ENCODE peak calls at places on chromosomes 6 and 20, in five cellular contexts. T is fibroblast of the aortic adventitia, Q is AG10803, H is WTC11, D is BJ. G is an unnamed sample.

GRCh38 chr6:128515550-128516513 is 4.6 kb downstream of the PTPRK start:
- DNase-seq in T (peak), Q (peak), H (no peak), D (no peak), G (no peak)

GRCh38 chr6:8904754-8905153 is 469.4 kb upstream of the SLC35B3 start:
- DNase-seq in T (no peak), Q (no peak), H (peak), D (no peak), G (no peak)

GRCh38 chr6:75296811-75297779 is 12.5 kb upstream of the TMEM30A start:
- DNase-seq in T (peak), Q (peak), H (no peak), D (no peak), G (no peak)

GRCh38 chr6:78492351-78493010 is 374.9 kb upstream of the IRAK1BP1 start:
- DNase-seq in T (no peak), Q (peak), H (no peak), D (peak), G (no peak)

GRCh38 chr6:12012566-12013367 is 655 bp downstream of the HIVEP1 start:
- DNase-seq in T (peak), Q (peak), H (peak), D (no peak), G (peak)

GRCh38 chr6:169956580-169956979 is 205.2 kb downstream of the ERMARD start:
- DNase-seq in T (no peak), Q (no peak), H (no peak), D (no peak), G (no peak)

GRCh38 chr6:27867941-27868705 is 44.1 kb downstream of the OR2B2 start:
- DNase-seq in T (no peak), Q (peak), H (no peak), D (no peak), G (no peak)

GRCh38 chr6:87798393-87799278 is 96.6 kb upstream of the AKIRIN2 start:
- DNase-seq in T (no peak), Q (no peak), H (no peak), D (no peak), G (no peak)

GRCh38 chr6:48535569-48535968 is 424.6 kb upstream of the PTCHD4 start:
- DNase-seq in T (peak), Q (peak), H (no peak), D (no peak), G (no peak)

GRCh38 chr20:19317240-19318069 is 105.0 kb downstream of the SLC24A3 start:
- DNase-seq in T (no peak), Q (no peak), H (no peak), D (no peak), G (no peak)

GRCh38 chr6:124659427-124659826 is 302.8 kb upstream of the RNF217 start:
- DNase-seq in T (no peak), Q (no peak), H (no peak), D (no peak), G (no peak)

GRCh38 chr20:57040924-57041323 is 225.5 kb downstream of the BMP7 start:
- DNase-seq in T (no peak), Q (peak), H (no peak), D (peak), G (no peak)

GRCh38 chr20:2337142-2337541 is 41.3 kb downstream of the TGM3 start:
- DNase-seq in T (no peak), Q (no peak), H (no peak), D (no peak), G (no peak)

GRCh38 chr6:28206527-28207243 is 18.4 kb upstream of the ZSCAN9 start:
- DNase-seq in T (no peak), Q (peak), H (no peak), D (no peak), G (no peak)

GRCh38 chr20:58481541-58482021 is 33.6 kb downstream of the APCDD1L start:
- DNase-seq in T (peak), Q (peak), H (peak), D (no peak), G (peak)

GRCh38 chr6:16239798-16240123 is 1.4 kb downstream of the GMPR start:
- DNase-seq in T (no peak), Q (peak), H (peak), D (no peak), G (no peak)

GRCh38 chr6:5501837-5502236 is 240.5 kb downstream of the FARS2 start:
- DNase-seq in T (no peak), Q (no peak), H (no peak), D (no peak), G (no peak)

GRCh38 chr6:145468534-145468933 is 266.8 kb downstream of the EPM2A start:
- DNase-seq in T (no peak), Q (no peak), H (no peak), D (no peak), G (no peak)

GRCh38 chr6:118993803-118994231 is 58.9 kb upstream of the MCM9 start:
- DNase-seq in T (no peak), Q (no peak), H (no peak), D (no peak), G (no peak)

GRCh38 chr6:42693725-42694323 is 28.6 kb downstream of the PRPH2 start:
- DNase-seq in T (peak), Q (peak), H (no peak), D (no peak), G (no peak)

GRCh38 chr20:43363506-43363905 is 94.2 kb upstream of the SRSF6 start:
- DNase-seq in T (no peak), Q (no peak), H (no peak), D (no peak), G (no peak)

GRCh38 chr20:43576108-43576507 is 14.6 kb upstream of the IFT52 start:
- DNase-seq in T (no peak), Q (no peak), H (no peak), D (no peak), G (no peak)

GRCh38 chr6:25306379-25306778 is 27.2 kb downstream of the CARMIL1 start:
- DNase-seq in T (no peak), Q (no peak), H (no peak), D (no peak), G (no peak)

GRCh38 chr6:33298773-33299236 is at the start of gene RGL2:
- DNase-seq in T (peak), Q (peak), H (peak), D (no peak), G (peak)

GRCh38 chr6:137522399-137522798 is 28.2 kb upstream of the OLIG3 start:
- DNase-seq in T (no peak), Q (no peak), H (no peak), D (no peak), G (no peak)

GRCh38 chr6:33384581-33385020 is 7.0 kb upstream of the KIFC1 start:
- DNase-seq in T (peak), Q (peak), H (no peak), D (peak), G (no peak)

GRCh38 chr20:584375-585301 is 25.5 kb downstream of the TCF15 start:
- DNase-seq in T (no peak), Q (no peak), H (no peak), D (no peak), G (no peak)

GRCh38 chr6:150230877-150231428 is 88.1 kb downstream of the PPP1R14C start:
- DNase-seq in T (no peak), Q (no peak), H (no peak), D (no peak), G (no peak)

GRCh38 chr6:21522773-21523490 is 70.6 kb upstream of the SOX4 start:
- DNase-seq in T (no peak), Q (no peak), H (peak), D (no peak), G (peak)

GRCh38 chr6:87654880-87655454 is 47.1 kb downstream of the AKIRIN2 start:
- DNase-seq in T (no peak), Q (no peak), H (no peak), D (no peak), G (no peak)

GRCh38 chr6:42095776-42096541 is 45.6 kb downstream of the TAF8 start:
- DNase-seq in T (no peak), Q (no peak), H (peak), D (no peak), G (no peak)

GRCh38 chr6:56050530-56050929 is 175.1 kb upstream of the BMP5 start:
- DNase-seq in T (no peak), Q (no peak), H (no peak), D (no peak), G (no peak)

GRCh38 chr6:150314230-150315188 is 54.3 kb upstream of the IYD start:
- DNase-seq in T (no peak), Q (no peak), H (no peak), D (no peak), G (no peak)

GRCh38 chr20:46558511-46558959 is 8.1 kb upstream of the OCSTAMP start:
- DNase-seq in T (peak), Q (peak), H (no peak), D (peak), G (no peak)
- TF ChIP-seq CTCF in T (no peak), Q (no peak), H (no peak), D (no peak), G (no peak)

GRCh38 chr6:43800746-43801488 is 30.9 kb downstream of the VEGFA start:
- DNase-seq in T (no peak), Q (no peak), H (no peak), D (no peak), G (no peak)

GRCh38 chr6:43803783-43804549 is 34.0 kb downstream of the VEGFA start:
- DNase-seq in T (peak), Q (peak), H (no peak), D (no peak), G (no peak)

GRCh38 chr6:43803055-43803782 is 33.2 kb downstream of the VEGFA start:
- DNase-seq in T (peak), Q (peak), H (no peak), D (no peak), G (no peak)

GRCh38 chr6:43799671-43800623 is 29.9 kb downstream of the VEGFA start:
- DNase-seq in T (no peak), Q (no peak), H (no peak), D (no peak), G (no peak)

GRCh38 chr6:43801489-43802181 is 31.6 kb downstream of the VEGFA start:
- DNase-seq in T (no peak), Q (no peak), H (no peak), D (no peak), G (no peak)
- TF ChIP-seq CTCF in T (no peak), Q (no peak), H (no peak), D (no peak), G (peak)

GRCh38 chr20:34834459-34834893 is 9.0 kb upstream of the NCOA6 start:
- DNase-seq in T (peak), Q (peak), H (no peak), D (no peak), G (no peak)
- TF ChIP-seq CTCF in T (peak), Q (peak), H (no peak), D (no peak), G (peak)

DNA sequence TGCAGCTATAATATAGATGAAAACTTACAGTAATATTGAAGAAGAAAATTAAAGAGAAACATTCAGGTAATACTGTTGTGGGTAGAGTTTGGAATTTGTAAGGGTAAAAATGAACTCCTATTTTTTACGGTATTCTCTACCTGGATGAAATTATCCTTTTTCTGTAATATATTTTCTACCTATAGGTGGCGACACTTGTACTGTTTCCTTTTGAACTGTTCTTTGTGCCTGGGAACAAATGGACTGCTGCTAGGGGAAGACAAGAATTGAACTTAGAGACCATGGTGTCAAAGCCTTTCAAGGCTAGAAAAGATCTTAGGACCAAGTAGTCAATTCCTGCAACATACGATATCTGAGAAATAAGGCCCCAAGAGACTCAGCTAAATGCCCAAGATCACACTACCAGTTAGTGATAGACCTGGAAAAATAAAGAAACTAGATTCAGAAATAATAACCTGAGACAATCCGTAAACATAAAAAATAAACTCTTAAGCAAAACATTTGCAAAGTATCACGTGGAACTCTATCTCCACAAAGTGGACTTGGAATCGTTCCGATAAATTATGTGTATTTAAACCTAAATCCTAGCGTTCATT is 383.8 kb downstream of the TFAP2A start:
- DNase-seq in T (no peak), Q (no peak), H (no peak), D (no peak), G (peak)
- TF ChIP-seq CTCF in T (peak), Q (peak), H (peak), D (peak), G (peak)

GRCh38 chr6:148954934-148955915 is 208.4 kb downstream of the UST start:
- DNase-seq in T (no peak), Q (no peak), H (no peak), D (no peak), G (no peak)

GRCh38 chr6:148954461-148954860 is 207.6 kb downstream of the UST start:
- DNase-seq in T (no peak), Q (no peak), H (no peak), D (no peak), G (no peak)

GRCh38 chr6:148959511-148959910 is 212.7 kb downstream of the UST start:
- DNase-seq in T (no peak), Q (no peak), H (no peak), D (no peak), G (no peak)

GRCh38 chr6:148962854-148963515 is 216.2 kb downstream of the UST start:
- DNase-seq in T (no peak), Q (no peak), H (no peak), D (no peak), G (peak)

GRCh38 chr6:148959008-148959407 is 212.2 kb downstream of the UST start:
- DNase-seq in T (peak), Q (no peak), H (no peak), D (no peak), G (no peak)
- TF ChIP-seq CTCF in T (no peak), Q (no peak), H (no peak), D (no peak), G (no peak)

GRCh38 chr20:61979090-61979489 is 86.6 kb downstream of the TAF4 start:
- DNase-seq in T (no peak), Q (no peak), H (no peak), D (no peak), G (no peak)

GRCh38 chr20:61982951-61983315 is 82.7 kb downstream of the TAF4 start:
- DNase-seq in T (no peak), Q (no peak), H (no peak), D (no peak), G (no peak)

GRCh38 chr20:61979701-61980635 is 85.7 kb downstream of the TAF4 start:
- DNase-seq in T (no peak), Q (no peak), H (no peak), D (no peak), G (no peak)

GRCh38 chr20:61982240-61982950 is 83.3 kb downstream of the TAF4 start:
- DNase-seq in T (no peak), Q (no peak), H (no peak), D (no peak), G (no peak)

GRCh38 chr20:61980647-61981583 is 84.8 kb downstream of the TAF4 start:
- DNase-seq in T (peak), Q (peak), H (peak), D (no peak), G (peak)
- TF ChIP-seq CTCF in T (peak), Q (peak), H (peak), D (peak), G (peak)

GRCh38 chr6:31037169-31037568 is 26.9 kb downstream of the MUC22 start:
- DNase-seq in T (no peak), Q (peak), H (no peak), D (no peak), G (no peak)

GRCh38 chr6:31038559-31038958 is 28.3 kb downstream of the MUC22 start:
- DNase-seq in T (no peak), Q (no peak), H (no peak), D (no peak), G (no peak)

GRCh38 chr6:31037692-31038091 is 27.4 kb downstream of the MUC22 start:
- DNase-seq in T (peak), Q (peak), H (no peak), D (peak), G (no peak)

GRCh38 chr6:31042801-31043200 is 32.5 kb downstream of the MUC22 start:
- DNase-seq in T (peak), Q (peak), H (peak), D (no peak), G (peak)

DNA sequence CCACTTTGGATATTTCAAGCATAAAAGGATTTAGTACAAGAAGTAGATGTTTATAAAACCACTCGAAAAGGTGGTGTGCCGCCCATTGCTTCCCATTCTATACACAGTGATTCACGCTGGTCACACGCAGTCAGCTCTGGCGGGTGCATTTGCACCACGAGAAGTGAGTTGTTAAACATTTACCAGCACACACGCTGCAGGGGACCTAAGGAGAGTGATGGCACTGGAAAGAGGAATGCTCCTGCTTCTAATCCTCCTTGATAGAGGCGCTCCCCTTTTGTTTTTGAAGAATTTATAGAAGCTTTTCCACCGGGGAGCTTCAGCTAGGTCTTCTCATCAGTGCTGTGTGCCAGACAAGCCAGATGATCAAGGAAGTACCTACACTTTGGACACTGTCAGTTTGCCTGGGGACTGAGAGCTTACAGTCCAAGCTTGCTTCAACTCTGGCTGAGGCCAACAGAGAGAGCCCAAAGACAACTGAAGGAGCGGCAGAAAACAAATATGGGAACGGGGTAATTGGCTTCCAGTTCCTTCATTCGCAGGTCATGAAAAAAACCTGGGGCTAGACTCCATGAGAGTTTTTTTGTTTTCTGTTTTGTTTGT is 31.2 kb downstream of the MUC22 start:
- DNase-seq in T (no peak), Q (no peak), H (no peak), D (no peak), G (no peak)
- TF ChIP-seq CTCF in T (no peak), Q (no peak), H (no peak), D (no peak), G (no peak)

GRCh38 chr6:3337521-3338350 is 79.0 kb downstream of the PSMG4 start:
- DNase-seq in T (no peak), Q (no peak), H (no peak), D (no peak), G (no peak)
- TF ChIP-seq CTCF in T (no peak), Q (peak), H (no peak), D (no peak), G (no peak)